ENCODE peak calls at places on chromosomes 12 and 14, in four cellular contexts. One of them, this sample, is unnamed.

GRCh38 chr12:107225626-107226025 is 132.3 kb upstream of the CRY1 start:
- DNase-seq in RWPE1: peak
- DNase-seq in left lung: no peak
- DNase-seq in AG09319: no peak
- DNase-seq in this sample: no peak

GRCh38 chr14:93963692-93964091 is 12.7 kb downstream of the ASB2 start:
- DNase-seq in RWPE1: no peak
- DNase-seq in left lung: no peak
- DNase-seq in AG09319: no peak
- DNase-seq in this sample: no peak

GRCh38 chr14:59254146-59254910 is 65.9 kb downstream of the DAAM1 start:
- DNase-seq in RWPE1: no peak
- DNase-seq in left lung: peak
- DNase-seq in AG09319: peak
- DNase-seq in this sample: no peak

GRCh38 chr12:62466596-62467411 is at the start of gene MON2:
- DNase-seq in RWPE1: peak
- DNase-seq in left lung: peak
- DNase-seq in AG09319: peak
- DNase-seq in this sample: peak

GRCh38 chr12:124422142-124422569 is 127.3 kb downstream of the RFLNA start:
- DNase-seq in RWPE1: peak
- DNase-seq in left lung: peak
- DNase-seq in AG09319: no peak
- DNase-seq in this sample: no peak

GRCh38 chr12:107405436-107405835 is 280.2 kb upstream of the PWP1 start:
- DNase-seq in RWPE1: no peak
- DNase-seq in left lung: no peak
- DNase-seq in AG09319: no peak
- DNase-seq in this sample: no peak

GRCh38 chr14:77554207-77554606 is 55.6 kb upstream of the ISM2 start:
- DNase-seq in RWPE1: no peak
- DNase-seq in left lung: no peak
- DNase-seq in AG09319: no peak
- DNase-seq in this sample: no peak

GRCh38 chr12:130160711-130161231 is 1.5 kb upstream of the FZD10 start:
- DNase-seq in RWPE1: no peak
- DNase-seq in left lung: no peak
- DNase-seq in AG09319: no peak
- DNase-seq in this sample: no peak

GRCh38 chr14:35197015-35197414 is 74.7 kb downstream of the PRORP start:
- DNase-seq in RWPE1: peak
- DNase-seq in left lung: no peak
- DNase-seq in AG09319: peak
- DNase-seq in this sample: no peak

GRCh38 chr12:123067654-123068053 is 83.2 kb downstream of the PITPNM2 start:
- DNase-seq in RWPE1: no peak
- DNase-seq in left lung: no peak
- DNase-seq in AG09319: no peak
- DNase-seq in this sample: no peak

GRCh38 chr12:27861428-27862167 is 81.6 kb upstream of the MANSC4 start:
- DNase-seq in RWPE1: no peak
- DNase-seq in left lung: no peak
- DNase-seq in AG09319: no peak
- DNase-seq in this sample: no peak

GRCh38 chr12:132393245-132393795 is 63.9 kb upstream of the GALNT9 start:
- DNase-seq in RWPE1: no peak
- DNase-seq in left lung: peak
- DNase-seq in AG09319: no peak
- DNase-seq in this sample: no peak

GRCh38 chr12:115132145-115132544 is 448.2 kb upstream of the TBX3 start:
- DNase-seq in RWPE1: peak
- DNase-seq in left lung: no peak
- DNase-seq in AG09319: peak
- DNase-seq in this sample: no peak

GRCh38 chr12:89468648-89469326 is 55.8 kb downstream of the GALNT4 start:
- DNase-seq in RWPE1: no peak
- DNase-seq in left lung: no peak
- DNase-seq in AG09319: no peak
- DNase-seq in this sample: peak

GRCh38 chr12:3214508-3215365 is 137.6 kb downstream of the TSPAN9 start:
- DNase-seq in RWPE1: no peak
- DNase-seq in left lung: no peak
- DNase-seq in AG09319: no peak
- DNase-seq in this sample: no peak

GRCh38 chr12:20125259-20125919 is 242.9 kb upstream of the PDE3A start:
- DNase-seq in RWPE1: no peak
- DNase-seq in left lung: no peak
- DNase-seq in AG09319: no peak
- DNase-seq in this sample: no peak

GRCh38 chr14:31895206-31895605 is 181.9 kb upstream of the ARHGAP5 start:
- DNase-seq in RWPE1: peak
- DNase-seq in left lung: no peak
- DNase-seq in AG09319: no peak
- DNase-seq in this sample: no peak

GRCh38 chr12:111443586-111443985 is 37.9 kb downstream of the SH2B3 start:
- DNase-seq in RWPE1: no peak
- DNase-seq in left lung: no peak
- DNase-seq in AG09319: no peak
- DNase-seq in this sample: no peak

GRCh38 chr14:31990959-31991541 is 86.1 kb upstream of the ARHGAP5 start:
- DNase-seq in RWPE1: no peak
- DNase-seq in left lung: no peak
- DNase-seq in AG09319: no peak
- DNase-seq in this sample: no peak

GRCh38 chr14:103312006-103312635 is 21.9 kb upstream of the EIF5 start:
- DNase-seq in RWPE1: no peak
- DNase-seq in left lung: peak
- DNase-seq in AG09319: no peak
- DNase-seq in this sample: no peak

GRCh38 chr12:9118161-9118560 is 2.4 kb upstream of the A2M start:
- DNase-seq in RWPE1: no peak
- DNase-seq in left lung: peak
- DNase-seq in AG09319: no peak
- DNase-seq in this sample: no peak

GRCh38 chr14:64686216-64686615 is 18.0 kb upstream of the PLEKHG3 start:
- DNase-seq in RWPE1: no peak
- DNase-seq in left lung: no peak
- DNase-seq in AG09319: no peak
- DNase-seq in this sample: no peak

GRCh38 chr12:110728628-110729027 is 14.1 kb downstream of the PPP1CC start:
- DNase-seq in RWPE1: no peak
- DNase-seq in left lung: no peak
- DNase-seq in AG09319: no peak
- DNase-seq in this sample: no peak

GRCh38 chr12:23376238-23376637 is 573.2 kb downstream of the SOX5 start:
- DNase-seq in RWPE1: no peak
- DNase-seq in left lung: no peak
- DNase-seq in AG09319: no peak
- DNase-seq in this sample: no peak

GRCh38 chr12:42332301-42332894 is 6.4 kb downstream of the PPHLN1 start:
- DNase-seq in RWPE1: peak
- DNase-seq in left lung: no peak
- DNase-seq in AG09319: peak
- DNase-seq in this sample: no peak

GRCh38 chr12:9721394-9722092 is 11.4 kb downstream of the CLECL1 start:
- DNase-seq in RWPE1: peak
- DNase-seq in left lung: no peak
- DNase-seq in AG09319: no peak
- DNase-seq in this sample: no peak

GRCh38 chr12:93850476-93850875 is 173.3 kb downstream of the CRADD start:
- DNase-seq in RWPE1: no peak
- DNase-seq in left lung: no peak
- DNase-seq in AG09319: no peak
- DNase-seq in this sample: no peak

GRCh38 chr12:93848453-93849120 is 171.4 kb downstream of the CRADD start:
- DNase-seq in RWPE1: no peak
- DNase-seq in left lung: peak
- DNase-seq in AG09319: no peak
- DNase-seq in this sample: no peak

GRCh38 chr12:93846936-93847516 is 169.9 kb downstream of the CRADD start:
- DNase-seq in RWPE1: no peak
- DNase-seq in left lung: no peak
- DNase-seq in AG09319: no peak
- DNase-seq in this sample: no peak

GRCh38 chr12:93849946-93850345 is 172.8 kb downstream of the CRADD start:
- DNase-seq in RWPE1: no peak
- DNase-seq in left lung: no peak
- DNase-seq in AG09319: no peak
- DNase-seq in this sample: no peak

DNA sequence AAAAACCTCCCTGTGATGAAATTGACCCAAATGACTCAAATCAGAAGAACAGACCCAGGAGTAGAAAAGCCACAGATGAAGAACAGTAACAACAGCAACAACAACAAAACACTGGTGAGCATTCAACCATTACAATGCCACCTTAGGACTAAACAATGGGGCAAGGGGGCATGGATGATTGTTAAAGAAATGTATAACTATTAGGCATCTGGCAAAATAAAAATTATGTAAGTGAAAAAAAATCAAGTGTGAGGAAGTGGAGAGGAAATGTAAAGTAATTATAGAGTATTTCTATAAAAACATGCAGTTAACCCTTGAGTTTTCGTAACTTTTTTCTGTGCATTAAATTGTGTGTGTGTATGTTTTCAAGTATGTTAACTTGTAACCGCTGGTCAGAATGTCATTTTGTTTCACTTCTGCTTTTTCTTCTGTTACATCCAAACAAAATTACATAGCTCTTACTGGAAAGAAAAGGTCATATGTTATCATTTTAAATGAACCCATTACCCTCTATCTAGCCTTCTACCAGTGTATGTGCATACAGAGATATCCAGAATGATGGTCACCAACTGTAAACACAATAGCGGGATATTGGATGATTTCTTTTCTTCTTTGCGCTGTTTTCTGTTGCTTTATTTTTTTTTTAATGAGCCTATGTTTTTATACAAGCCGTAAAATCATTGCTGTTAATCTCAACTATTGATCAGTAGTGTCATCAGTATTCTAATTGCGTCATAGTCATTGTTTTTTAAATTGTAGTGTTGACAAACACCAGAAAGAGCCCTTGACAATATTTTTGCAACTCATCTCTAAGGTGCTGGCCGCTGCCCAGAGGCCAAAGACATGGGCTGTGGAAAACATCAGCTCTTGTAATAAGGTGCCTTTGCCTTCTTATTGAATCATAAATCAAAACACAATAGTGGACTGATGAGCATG is 170.6 kb downstream of the CRADD start:
- DNase-seq in RWPE1: no peak
- DNase-seq in left lung: no peak
- DNase-seq in AG09319: no peak
- DNase-seq in this sample: no peak
- TF ChIP-seq CTCF in RWPE1: no peak
- TF ChIP-seq CTCF in left lung: no peak
- TF ChIP-seq CTCF in AG09319: no peak
- TF ChIP-seq CTCF in this sample: no peak

GRCh38 chr14:85425507-85425906 is 104.4 kb upstream of the FLRT2 start:
- DNase-seq in RWPE1: no peak
- DNase-seq in left lung: no peak
- DNase-seq in AG09319: no peak
- DNase-seq in this sample: no peak
- TF ChIP-seq CTCF in RWPE1: no peak
- TF ChIP-seq CTCF in left lung: no peak
- TF ChIP-seq CTCF in AG09319: no peak
- TF ChIP-seq CTCF in this sample: no peak

DNA sequence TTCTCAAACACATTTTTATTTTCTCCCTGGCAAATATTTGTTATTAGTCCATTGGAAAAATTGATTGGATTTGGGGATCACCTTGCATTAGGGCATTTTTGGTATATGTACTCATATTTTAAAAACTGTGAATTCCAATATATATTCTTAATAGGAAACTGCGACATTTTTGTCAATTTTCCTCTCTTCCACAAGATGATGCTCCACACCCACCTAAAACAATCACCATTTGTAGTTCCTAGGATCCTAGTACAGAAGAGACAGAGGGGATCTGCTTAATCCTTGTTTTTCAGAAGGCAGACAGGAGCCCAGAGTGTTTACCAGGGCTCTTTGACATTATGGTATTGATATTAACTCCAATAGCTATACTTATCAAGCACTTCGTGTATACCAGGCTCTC is 22.8 kb upstream of the OASL start:
- DNase-seq in RWPE1: no peak
- DNase-seq in left lung: no peak
- DNase-seq in AG09319: no peak
- DNase-seq in this sample: no peak
- TF ChIP-seq CTCF in RWPE1: peak
- TF ChIP-seq CTCF in left lung: no peak
- TF ChIP-seq CTCF in AG09319: peak
- TF ChIP-seq CTCF in this sample: no peak

DNA sequence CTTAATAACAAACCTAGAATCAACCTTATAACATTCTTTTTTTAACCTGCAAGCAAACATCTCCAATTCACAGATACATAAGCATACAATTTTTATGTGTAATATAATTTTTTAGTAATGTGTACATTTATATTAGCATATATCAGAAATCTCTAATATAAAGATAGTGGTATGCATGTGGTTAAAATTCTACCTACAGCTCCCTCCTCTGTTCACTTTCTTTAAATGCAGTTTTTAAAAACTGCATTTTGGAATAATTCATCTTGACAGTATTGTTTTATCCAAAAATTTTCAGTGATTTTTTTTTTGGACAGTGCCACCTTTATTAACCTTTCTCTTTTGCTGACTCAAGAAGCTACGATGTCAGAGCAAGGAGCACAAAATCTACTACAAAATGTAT is 13.2 kb upstream of the RXYLT1 start:
- DNase-seq in RWPE1: no peak
- DNase-seq in left lung: no peak
- DNase-seq in AG09319: no peak
- DNase-seq in this sample: no peak
- TF ChIP-seq CTCF in RWPE1: no peak
- TF ChIP-seq CTCF in left lung: no peak
- TF ChIP-seq CTCF in AG09319: peak
- TF ChIP-seq CTCF in this sample: no peak

This sample was measured in natural killer cell.